ENCODE peak calls at places on chromosomes 2 and 18, in seven cellular contexts. X is left kidney; O is neural crest cell; A is heart left ventricle; T is stimulated activated CD8-positive, alpha-beta memory T cell treated with anti-CD3 and anti-CD28 coated beads, Interleukin-4, amount 100 ng/mL, for 1 hour; H is cardiac muscle cell; R is breast epithelium. C is an unnamed sample.

GRCh38 chr2:115115135-115115534 is 672.7 kb downstream of the DPP10 start:
- DNase-seq in X (no peak), O (no peak), A (no peak), T (no peak), H (no peak), R (no peak), C (no peak)

GRCh38 chr2:3132466-3132865 is 245.2 kb downstream of the EIPR1 start:
- DNase-seq in X (no peak), O (no peak), A (no peak), T (no peak), H (no peak), R (no peak), C (no peak)

GRCh38 chr2:43846140-43846793 is 7.5 kb downstream of the ABCG8 start:
- DNase-seq in X (no peak), O (no peak), A (no peak), T (no peak), H (no peak), R (no peak), C (no peak)

GRCh38 chr2:20106746-20107145 is 55.3 kb upstream of the LAPTM4A start:
- DNase-seq in X (peak; percentile 73), O (peak; percentile 66), A (peak; percentile 50), T (no peak), H (peak; percentile 60), R (peak; percentile 23), C (no peak)

GRCh38 chr2:86596118-86596517 is 27.5 kb downstream of the RNF103 start:
- DNase-seq in X (no peak), O (no peak), A (no peak), T (no peak), H (peak; percentile 23), R (no peak), C (no peak)

GRCh38 chr2:68423966-68424650 is 43.0 kb downstream of the FBXO48 start:
- DNase-seq in X (no peak), O (no peak), A (no peak), T (no peak), H (no peak), R (no peak), C (no peak)

GRCh38 chr2:240507778-240508251 is 50.0 kb downstream of the ANKMY1 start:
- DNase-seq in X (no peak), O (no peak), A (no peak), T (no peak), H (no peak), R (peak; percentile 8), C (no peak)

GRCh38 chr2:96541326-96541725 is 4.8 kb downstream of the ARID5A start:
- DNase-seq in X (no peak), O (no peak), A (no peak), T (no peak), H (no peak), R (no peak), C (no peak)

GRCh38 chr2:10876963-10877362 is 34.8 kb upstream of the KCNF1 start:
- DNase-seq in X (no peak), O (no peak), A (no peak), T (no peak), H (no peak), R (no peak), C (no peak)

GRCh38 chr2:64910972-64911433 is 78.2 kb upstream of the SLC1A4 start:
- DNase-seq in X (no peak), O (no peak), A (no peak), T (no peak), H (no peak), R (no peak), C (no peak)

GRCh38 chr2:219522111-219523030 is 8.1 kb downstream of the ASIC4 start:
- DNase-seq in X (peak; percentile 90), O (peak; percentile 60), A (no peak), T (no peak), H (peak; percentile 88), R (no peak), C (no peak)

GRCh38 chr2:241943961-241944575 is 74.5 kb downstream of the RTP5 start:
- DNase-seq in X (no peak), O (no peak), A (no peak), T (no peak), H (no peak), R (no peak), C (no peak)

GRCh38 chr2:98928242-98928641 is 7.8 kb downstream of the CRACDL start:
- DNase-seq in X (no peak), O (no peak), A (no peak), T (no peak), H (no peak), R (no peak), C (no peak)

GRCh38 chr2:104472076-104472475 is 381.8 kb upstream of the POU3F3 start:
- DNase-seq in X (no peak), O (no peak), A (no peak), T (no peak), H (no peak), R (no peak), C (no peak)

GRCh38 chr2:199603748-199604291 is 146.1 kb upstream of the SATB2 start:
- DNase-seq in X (peak; percentile 74), O (no peak), A (no peak), T (no peak), H (peak; percentile 29), R (no peak), C (no peak)

GRCh38 chr18:66046025-66046602 is 295.3 kb downstream of the CDH7 start:
- DNase-seq in X (peak; percentile 2), O (no peak), A (no peak), T (no peak), H (no peak), R (no peak), C (no peak)

GRCh38 chr18:52222211-52222610 is 117.8 kb upstream of the DCC start:
- DNase-seq in X (no peak), O (no peak), A (no peak), T (no peak), H (no peak), R (no peak), C (no peak)

GRCh38 chr2:13414907-13415306 is 698.2 kb downstream of the TRIB2 start:
- DNase-seq in X (peak; percentile 2), O (no peak), A (no peak), T (no peak), H (no peak), R (no peak), C (no peak)

GRCh38 chr18:36693931-36694661 is 134.7 kb downstream of the TPGS2 start:
- DNase-seq in X (peak; percentile 41), O (no peak), A (no peak), T (no peak), H (no peak), R (no peak), C (no peak)

GRCh38 chr2:199602896-199603482 is 145.2 kb upstream of the SATB2 start:
- DNase-seq in X (peak; percentile 48), O (no peak), A (no peak), T (no peak), H (no peak), R (no peak), C (no peak)

GRCh38 chr2:207408086-207408794 is 121.5 kb upstream of the CREB1 start:
- DNase-seq in X (peak; percentile 66), O (no peak), A (no peak), T (no peak), H (no peak), R (peak; percentile 71), C (no peak)

GRCh38 chr2:217979151-217979811 is 23.5 kb downstream of the TNS1 start:
- DNase-seq in X (peak; percentile 91), O (no peak), A (no peak), T (no peak), H (no peak), R (no peak), C (no peak)

GRCh38 chr2:8132371-8132831 is 549.5 kb upstream of the ID2 start:
- DNase-seq in X (peak; percentile 46), O (no peak), A (peak; percentile 54), T (no peak), H (no peak), R (peak; percentile 41), C (no peak)

GRCh38 chr18:79389689-79390088 is 6.0 kb upstream of the NFATC1 start:
- DNase-seq in X (no peak), O (no peak), A (no peak), T (no peak), H (no peak), R (no peak), C (no peak)

GRCh38 chr2:100391735-100392515 is 25.5 kb downstream of the CHST10 start:
- DNase-seq in X (no peak), O (no peak), A (peak; percentile 63), T (no peak), H (no peak), R (peak; percentile 51), C (no peak)

GRCh38 chr18:4636957-4637356 is 181.8 kb upstream of the DLGAP1 start:
- DNase-seq in X (peak; percentile 77), O (no peak), A (peak; percentile 43), T (no peak), H (no peak), R (no peak), C (no peak)

GRCh38 chr2:219457784-219458369 is 23.2 kb downstream of the SPEG start:
- DNase-seq in X (no peak), O (no peak), A (peak; percentile 62), T (no peak), H (peak; percentile 40), R (no peak), C (no peak)

GRCh38 chr18:37778417-37779165 is 213.0 kb upstream of the CELF4 start:
- DNase-seq in X (peak; percentile 92), O (peak; percentile 89), A (peak; percentile 61), T (no peak), H (peak; percentile 84), R (peak; percentile 18), C (no peak)

GRCh38 chr2:182672471-182673165 is 43.4 kb upstream of the DNAJC10 start:
- DNase-seq in X (no peak), O (no peak), A (no peak), T (no peak), H (peak; percentile 8), R (no peak), C (no peak)

GRCh38 chr18:57930476-57930875 is 113.5 kb upstream of the NEDD4L start:
- DNase-seq in X (no peak), O (no peak), A (no peak), T (no peak), H (no peak), R (no peak), C (no peak)

GRCh38 chr2:224882291-224883171 is 159.7 kb downstream of the DOCK10 start:
- DNase-seq in X (no peak), O (no peak), A (no peak), T (no peak), H (no peak), R (no peak), C (no peak)

C was measured in HS-27A.